ENCODE peak calls at places on chromosomes 12 and 14, in seven cellular contexts. Y is GM12892; V is hepatic stellate cell; M is NCI-H1092; L is right lobe of liver; C is stimulated activated CD4-positive, alpha-beta T cell treated with anti-CD3 and anti-CD28 coated beads, TNF-alpha, amount 100 ng/mL, for 1 hour; X is mucosa of gallbladder. S is an unnamed sample.

GRCh38 chr14:69464379-69464778 is 20.1 kb upstream of the PLEKHD1 start:
- DNase-seq in Y (no peak), V (peak), M (no peak), L (no peak), C (no peak), X (no peak), S (no peak)

GRCh38 chr14:51999084-51999483 is 9.7 kb downstream of the RTRAF start:
- DNase-seq in Y (no peak), V (no peak), M (no peak), L (no peak), C (no peak), X (no peak), S (no peak)

GRCh38 chr14:100554082-100554677 is 33.0 kb downstream of the BEGAIN start:
- DNase-seq in Y (no peak), V (peak), M (no peak), L (no peak), C (no peak), X (peak), S (no peak)

GRCh38 chr12:53948650-53949593 is 5.8 kb upstream of the HOXC12 start:
- DNase-seq in Y (no peak), V (no peak), M (no peak), L (no peak), C (no peak), X (no peak), S (no peak)

GRCh38 chr14:77099425-77100167 is 1.5 kb downstream of the CIPC start:
- DNase-seq in Y (no peak), V (peak), M (peak), L (no peak), C (no peak), X (peak), S (no peak)

GRCh38 chr12:6267007-6267721 is 43.3 kb upstream of the PLEKHG6 start:
- DNase-seq in Y (no peak), V (peak), M (no peak), L (no peak), C (no peak), X (no peak), S (no peak)

GRCh38 chr14:50666772-50667490 is 1.2 kb downstream of the SAV1 start:
- DNase-seq in Y (no peak), V (no peak), M (no peak), L (no peak), C (no peak), X (peak), S (no peak)

GRCh38 chr14:59229653-59230406 is 41.4 kb downstream of the DAAM1 start:
- DNase-seq in Y (no peak), V (no peak), M (no peak), L (no peak), C (no peak), X (no peak), S (no peak)

GRCh38 chr12:31005944-31006361 is 67.7 kb upstream of the DDX11 start:
- DNase-seq in Y (no peak), V (no peak), M (no peak), L (no peak), C (no peak), X (no peak), S (no peak)

GRCh38 chr14:64788706-64789105 is 84.5 kb downstream of the PLEKHG3 start:
- DNase-seq in Y (no peak), V (peak), M (no peak), L (no peak), C (no peak), X (no peak), S (no peak)

GRCh38 chr14:65334765-65335411 is 77.6 kb upstream of the FUT8 start:
- DNase-seq in Y (no peak), V (no peak), M (no peak), L (no peak), C (no peak), X (no peak), S (no peak)

S was measured in NCI-H1048.